ENCODE peak calls at places on chromosomes 2 and 18, in nine cellular contexts. W is naive thymus-derived CD4-positive, alpha-beta T cell; F is AG04450; Z is testis; Y is prostate gland; X is A673; D is aorta; G is brain microvascular endothelial cell; K is uterus. N is an unnamed sample.

GRCh38 chr18:77651441-77651840 is 401.8 kb downstream of the GALR1 start:
- DNase-seq in W (no peak), F (no peak), Z (no peak), Y (no peak), X (no peak), D (no peak), G (no peak), K (no peak), N (no peak)

GRCh38 chr2:9302755-9303154 is 96.1 kb downstream of the ASAP2 start:
- DNase-seq in W (no peak), F (no peak), Z (no peak), Y (no peak), X (no peak), D (no peak), G (no peak), K (no peak), N (no peak)

GRCh38 chr2:238169708-238170251 is 11.0 kb downstream of the ERFE start:
- DNase-seq in W (no peak), F (peak), Z (no peak), Y (no peak), X (no peak), D (no peak), G (peak), K (no peak), N (no peak)

GRCh38 chr18:57803119-57803969 is at the start of gene ATP8B1:
- DNase-seq in W (no peak), F (no peak), Z (peak), Y (peak), X (peak), D (peak), G (no peak), K (peak), N (peak)

GRCh38 chr18:48896875-48897511 is 53.8 kb downstream of the SMAD7 start:
- DNase-seq in W (no peak), F (no peak), Z (peak), Y (no peak), X (no peak), D (peak), G (no peak), K (no peak), N (peak)

GRCh38 chr2:228092056-228092455 is 89.4 kb downstream of the SPHKAP start:
- DNase-seq in W (no peak), F (no peak), Z (no peak), Y (no peak), X (no peak), D (no peak), G (no peak), K (no peak), N (no peak)

GRCh38 chr18:48942554-48943261 is 8.1 kb downstream of the SMAD7 start:
- DNase-seq in W (no peak), F (no peak), Z (no peak), Y (no peak), X (no peak), D (no peak), G (peak), K (no peak), N (no peak)

GRCh38 chr2:24086241-24086640 is 1.6 kb upstream of the TP53I3 start:
- DNase-seq in W (no peak), F (no peak), Z (no peak), Y (no peak), X (no peak), D (no peak), G (no peak), K (no peak), N (no peak)

GRCh38 chr18:44849361-44849760 is 168.7 kb downstream of the SETBP1 start:
- DNase-seq in W (no peak), F (no peak), Z (no peak), Y (no peak), X (no peak), D (no peak), G (no peak), K (no peak), N (no peak)

GRCh38 chr18:21242141-21243040 is at the start of gene GREB1L:
- DNase-seq in W (no peak), F (no peak), Z (peak), Y (no peak), X (peak), D (peak), G (no peak), K (no peak), N (peak)

GRCh38 chr2:197170137-197170682 is 140.4 kb downstream of the ANKRD44 start:
- DNase-seq in W (no peak), F (no peak), Z (no peak), Y (no peak), X (no peak), D (no peak), G (no peak), K (no peak), N (no peak)

GRCh38 chr2:23460228-23460627 is 75.2 kb downstream of the KLHL29 start:
- DNase-seq in W (no peak), F (no peak), Z (no peak), Y (no peak), X (peak), D (no peak), G (peak), K (no peak), N (no peak)

GRCh38 chr2:20164061-20164733 is 60.7 kb downstream of the SDC1 start:
- DNase-seq in W (no peak), F (no peak), Z (no peak), Y (no peak), X (peak), D (no peak), G (no peak), K (no peak), N (no peak)

GRCh38 chr2:1518891-1519530 is 105.7 kb downstream of the TPO start:
- DNase-seq in W (peak), F (no peak), Z (no peak), Y (no peak), X (no peak), D (no peak), G (no peak), K (no peak), N (peak)

GRCh38 chr2:76268928-76269327 is 558.2 kb upstream of the GCFC2 start:
- DNase-seq in W (no peak), F (no peak), Z (no peak), Y (no peak), X (peak), D (no peak), G (no peak), K (no peak), N (no peak)

GRCh38 chr2:118686364-118686763 is 161.1 kb downstream of the EN1 start:
- DNase-seq in W (no peak), F (no peak), Z (no peak), Y (no peak), X (no peak), D (no peak), G (no peak), K (no peak), N (no peak)

GRCh38 chr18:52046842-52047241 is 293.2 kb upstream of the DCC start:
- DNase-seq in W (no peak), F (no peak), Z (no peak), Y (no peak), X (no peak), D (no peak), G (no peak), K (no peak), N (no peak)

GRCh38 chr2:17309186-17309585 is 209.1 kb downstream of the RAD51AP2 start:
- DNase-seq in W (no peak), F (no peak), Z (no peak), Y (no peak), X (no peak), D (no peak), G (no peak), K (no peak), N (no peak)

GRCh38 chr2:120483355-120483754 is 137.4 kb downstream of the INHBB start:
- DNase-seq in W (no peak), F (no peak), Z (no peak), Y (no peak), X (no peak), D (peak), G (no peak), K (no peak), N (no peak)

GRCh38 chr2:143229952-143230351 is 100.7 kb downstream of the ARHGAP15 start:
- DNase-seq in W (no peak), F (no peak), Z (no peak), Y (no peak), X (no peak), D (no peak), G (no peak), K (no peak), N (no peak)

GRCh38 chr18:70848329-70848728 is 559.5 kb downstream of the SOCS6 start:
- DNase-seq in W (no peak), F (no peak), Z (no peak), Y (no peak), X (no peak), D (no peak), G (no peak), K (no peak), N (no peak)

GRCh38 chr2:236485519-236485918 is 84.1 kb upstream of the ACKR3 start:
- DNase-seq in W (no peak), F (no peak), Z (no peak), Y (no peak), X (no peak), D (no peak), G (no peak), K (no peak), N (no peak)

GRCh38 chr2:202238234-202239197 is at the start of gene SUMO1:
- DNase-seq in W (peak), F (no peak), Z (peak), Y (peak), X (peak), D (peak), G (peak), K (peak), N (peak)

GRCh38 chr2:71849603-71850305 is 297.9 kb downstream of the CYP26B1 start:
- DNase-seq in W (no peak), F (no peak), Z (no peak), Y (no peak), X (no peak), D (no peak), G (no peak), K (no peak), N (peak)

GRCh38 chr2:186670831-186671230 is 23.0 kb upstream of the FAM171B start:
- DNase-seq in W (no peak), F (no peak), Z (no peak), Y (no peak), X (no peak), D (no peak), G (no peak), K (no peak), N (no peak)

GRCh38 chr2:186675380-186675779 is 18.5 kb upstream of the FAM171B start:
- DNase-seq in W (no peak), F (no peak), Z (no peak), Y (no peak), X (no peak), D (no peak), G (no peak), K (no peak), N (no peak)
- H3K27ac ChIP-seq in W (no peak), F (no peak), Z (no peak), Y (no peak), X (no peak), D (no peak), G (no peak), K (no peak), N (no peak)

DNA sequence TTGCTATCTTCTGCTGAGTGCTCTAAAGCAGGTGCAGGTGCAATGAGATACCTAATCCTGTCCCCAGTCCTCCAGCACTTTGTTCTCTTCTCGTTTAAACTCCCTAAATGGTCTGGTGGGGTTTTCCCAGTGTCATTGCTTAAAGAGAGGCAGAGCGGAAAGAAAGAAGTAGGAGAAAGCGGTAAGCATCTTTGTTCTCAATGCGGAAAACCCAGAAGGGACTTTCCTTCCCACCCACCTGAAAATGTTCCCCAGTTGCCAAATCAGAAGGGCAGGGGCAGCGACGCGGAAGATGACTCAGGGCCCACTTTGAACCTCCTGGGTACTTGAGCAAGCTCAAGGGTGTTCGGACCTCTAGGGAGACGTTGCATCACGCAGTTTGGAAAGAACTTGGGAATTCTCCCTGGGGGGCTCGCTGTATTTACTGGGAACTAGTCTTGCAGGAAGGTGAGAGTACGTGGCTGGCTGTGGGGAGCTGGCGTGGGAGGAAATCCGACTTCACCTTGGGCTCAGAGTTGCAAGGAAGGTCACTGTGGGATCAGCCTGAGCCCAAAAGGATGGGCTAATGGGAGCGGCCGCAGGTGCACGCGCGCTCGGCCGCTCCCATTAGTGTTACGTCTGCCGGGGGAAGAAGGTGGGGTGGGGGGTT is 587 bp upstream of the SGPP2 start:
- DNase-seq in W (no peak), F (no peak), Z (no peak), Y (no peak), X (no peak), D (no peak), G (no peak), K (no peak), N (no peak)
- H3K4me3 ChIP-seq in W (peak), F (no peak), Z (peak), Y (peak), X (peak), D (no peak), G (no peak), K (peak), N (peak)

DNA sequence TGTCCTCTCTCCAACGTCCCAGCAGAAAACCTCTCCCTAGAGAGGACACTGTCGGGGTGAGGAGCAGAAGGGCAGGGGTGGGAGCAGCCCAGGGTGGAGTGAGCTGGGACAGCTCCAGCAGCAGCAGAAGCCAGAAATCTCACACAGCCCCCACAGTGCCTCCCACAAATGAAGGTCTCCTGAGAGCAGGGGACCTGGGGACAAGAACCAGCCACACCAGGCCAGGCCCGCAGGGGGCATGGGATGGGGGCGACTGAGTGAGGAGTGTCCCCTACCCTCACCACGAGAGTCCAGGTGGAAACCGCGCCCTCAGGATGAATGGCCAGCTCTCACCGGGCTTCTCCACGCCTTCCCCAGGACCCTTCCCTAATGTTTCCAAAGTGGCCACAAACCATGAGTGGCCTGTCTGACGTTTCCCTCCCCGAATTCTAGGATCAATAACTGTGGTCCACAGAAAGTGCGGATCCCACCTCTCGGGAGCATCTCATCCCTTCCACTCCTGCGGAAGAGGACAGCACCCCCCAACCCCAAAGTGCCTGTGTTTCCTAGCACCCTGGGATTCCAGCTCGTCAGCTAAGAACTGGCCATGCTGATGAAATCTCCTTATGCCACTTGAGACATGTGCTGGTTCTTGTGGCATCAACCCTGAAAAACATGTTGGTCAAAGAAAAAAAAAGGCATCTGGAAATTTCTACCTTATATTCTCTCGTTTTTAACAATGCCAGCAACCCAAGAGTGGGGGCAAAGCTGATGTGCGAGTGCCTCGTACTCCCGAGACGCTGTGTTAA is 121.1 kb downstream of the HDAC4 start:
- DNase-seq in W (no peak), F (no peak), Z (peak), Y (no peak), X (no peak), D (no peak), G (no peak), K (no peak), N (peak)
- H3K27ac ChIP-seq in W (no peak), F (peak), Z (no peak), Y (no peak), X (peak), D (no peak), G (peak), K (no peak), N (no peak)

GRCh38 chr2:218959761-218960195 is 312 bp downstream of the CDK5R2 start:
- DNase-seq in W (no peak), F (no peak), Z (no peak), Y (no peak), X (no peak), D (no peak), G (no peak), K (no peak), N (no peak)
- H3K4me3 ChIP-seq in W (no peak), F (peak), Z (peak), Y (peak), X (peak), D (peak), G (peak), K (peak), N (peak)

GRCh38 chr18:74596959-74597661 is 560 bp upstream of the ZNF407 start:
- DNase-seq in W (no peak), F (no peak), Z (peak), Y (peak), X (peak), D (peak), G (peak), K (peak), N (peak)

GRCh38 chr18:74604366-74604765 is 6.7 kb downstream of the ZNF407 start:
- DNase-seq in W (no peak), F (no peak), Z (no peak), Y (no peak), X (no peak), D (no peak), G (no peak), K (no peak), N (no peak)

GRCh38 chr18:74595425-74595824 is 2.2 kb upstream of the ZNF407 start:
- DNase-seq in W (no peak), F (no peak), Z (no peak), Y (no peak), X (no peak), D (no peak), G (no peak), K (no peak), N (no peak)

GRCh38 chr18:74597662-74598349 is at the start of gene ZNF407:
- DNase-seq in W (peak), F (peak), Z (peak), Y (peak), X (peak), D (peak), G (peak), K (peak), N (peak)

DNA sequence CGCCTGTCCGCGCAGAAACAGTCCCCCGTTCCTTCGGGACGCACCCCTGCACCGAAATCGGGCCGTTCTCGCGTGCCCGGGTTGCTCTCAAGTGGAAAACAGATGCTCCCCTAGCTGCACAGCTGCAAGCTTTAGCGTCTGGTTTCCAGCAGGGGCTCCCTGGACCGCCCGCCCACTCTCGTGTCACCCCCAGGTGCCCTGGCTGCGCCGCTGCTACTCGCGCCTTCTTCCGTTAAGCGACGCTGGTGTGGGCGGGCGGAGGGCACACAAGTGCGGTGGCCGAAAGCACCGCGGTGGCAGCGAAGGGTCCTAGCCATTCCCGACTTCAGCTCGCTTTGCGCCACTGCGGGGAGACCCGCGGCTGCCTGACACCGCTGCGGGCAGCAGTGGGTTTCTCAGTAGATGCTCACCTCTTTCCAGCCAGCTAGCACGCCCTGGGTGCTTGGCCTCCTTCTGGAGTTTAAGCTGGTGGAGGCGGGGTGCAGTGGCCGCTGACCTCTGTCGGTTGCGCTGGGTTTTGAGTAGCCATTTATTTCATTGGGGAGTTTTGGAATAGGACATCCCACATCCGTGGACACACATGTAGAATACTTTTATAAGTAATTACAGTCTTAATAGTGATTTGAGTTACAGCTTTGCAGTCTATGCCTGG is 806 bp downstream of the ZNF407 start:
- DNase-seq in W (peak), F (no peak), Z (peak), Y (peak), X (peak), D (peak), G (peak), K (peak), N (peak)
- H3K27ac ChIP-seq in W (peak), F (peak), Z (peak), Y (peak), X (peak), D (peak), G (peak), K (peak), N (peak)